ENCODE peak calls at places on chromosomes 11 and 22, in five cellular contexts. R, V, W, Z and G are unnamed samples.

GRCh38 chr11:64181506-64182411 is 4.2 kb upstream of the STIP1 start:
- DNase-seq in V (peak; percentile 96), R (peak; percentile 72), Z (peak; percentile 70), W (peak; percentile 95), G (peak; percentile 45)

GRCh38 chr11:96188625-96189006 is 154.4 kb downstream of the MAML2 start:
- DNase-seq in R (no peak), Z (no peak), V (no peak), W (no peak), G (no peak)

GRCh38 chr11:63745304-63746170 is 23.0 kb downstream of the ZFTA start:
- DNase-seq in Z (no peak), W (no peak), R (no peak), V (no peak), G (no peak)

GRCh38 chr11:67266424-67267187 is at the start of gene GRK2:
- DNase-seq in W (no peak), Z (no peak), V (no peak), R (no peak), G (no peak)

GRCh38 chr22:37248251-37248650 is 4.2 kb upstream of the RAC2 start:
- DNase-seq in V (no peak), R (no peak), Z (no peak), W (no peak), G (no peak)

GRCh38 chr11:59778122-59778521 is 22.9 kb downstream of the STX3 start:
- DNase-seq in Z (no peak), V (no peak), W (no peak), R (no peak), G (no peak)

GRCh38 chr11:14357843-14358728 is 897 bp downstream of the RRAS2 start:
- DNase-seq in W (no peak), R (peak; percentile 37), Z (peak; percentile 23), V (no peak), G (no peak)

GRCh38 chr11:30387891-30388861 is 65.3 kb downstream of the ARL14EP start:
- DNase-seq in R (no peak), V (no peak), Z (no peak), W (no peak), G (no peak)

GRCh38 chr22:21068681-21069276 is 23.0 kb downstream of the LRRC74B start:
- DNase-seq in V (no peak), Z (no peak), R (no peak), W (no peak), G (no peak)

GRCh38 chr11:6864436-6864835 is 1.6 kb downstream of the OR10A2 start:
- DNase-seq in Z (no peak), W (no peak), R (no peak), V (no peak), G (no peak)

GRCh38 chr22:46267431-46268279 is at the start of gene TTC38:
- DNase-seq in V (peak; percentile 95), R (peak; percentile 75), W (no peak), Z (peak; percentile 68), G (no peak)

GRCh38 chr11:63931045-63931444 is 7.8 kb upstream of the NAA40 start:
- DNase-seq in W (no peak), Z (no peak), R (no peak), V (no peak), G (no peak)

GRCh38 chr22:36009085-36009484 is 19.5 kb downstream of the RBFOX2 start:
- DNase-seq in R (no peak), V (no peak), W (no peak), Z (no peak), G (no peak)

GRCh38 chr11:75714211-75714610 is 3.4 kb upstream of the MOGAT2 start:
- DNase-seq in R (no peak), W (no peak), V (no peak), Z (no peak), G (no peak)

GRCh38 chr11:45180158-45180887 is 33.9 kb downstream of the PRDM11 start:
- DNase-seq in V (no peak), R (peak; percentile 16), Z (peak; percentile 26), W (no peak), G (no peak)

GRCh38 chr22:17091851-17092250 is 7.1 kb downstream of the IL17RA start:
- DNase-seq in R (no peak), Z (peak; percentile 9), V (peak; percentile 24), W (no peak), G (no peak)

GRCh38 chr11:130571947-130572584 is 123.6 kb downstream of the ADAMTS15 start:
- DNase-seq in R (no peak), Z (no peak), W (no peak), V (no peak), G (no peak)

GRCh38 chr11:44530413-44531115 is 34.9 kb upstream of the CD82 start:
- DNase-seq in W (no peak), Z (no peak), R (no peak), V (no peak), G (no peak)

GRCh38 chr11:128610765-128611617 is 23.6 kb upstream of the ETS1 start:
- DNase-seq in Z (peak; percentile 91), W (no peak), R (no peak), V (no peak), G (peak; percentile 40)

GRCh38 chr22:26322179-26322905 is 106.7 kb upstream of the ASPHD2 start:
- DNase-seq in Z (no peak), V (no peak), R (peak; percentile 8), W (no peak), G (no peak)

GRCh38 chr22:41381329-41382097 is at the start of gene TEF:
- DNase-seq in R (peak; percentile 95), W (peak; percentile 99), V (peak; percentile 100), Z (peak; percentile 99), G (peak; percentile 97)
- TF ChIP-seq POLR2A in R (peak; percentile 4), W (no peak), V (peak; percentile 37), Z (peak; percentile 83), G (peak; percentile 53)

DNA sequence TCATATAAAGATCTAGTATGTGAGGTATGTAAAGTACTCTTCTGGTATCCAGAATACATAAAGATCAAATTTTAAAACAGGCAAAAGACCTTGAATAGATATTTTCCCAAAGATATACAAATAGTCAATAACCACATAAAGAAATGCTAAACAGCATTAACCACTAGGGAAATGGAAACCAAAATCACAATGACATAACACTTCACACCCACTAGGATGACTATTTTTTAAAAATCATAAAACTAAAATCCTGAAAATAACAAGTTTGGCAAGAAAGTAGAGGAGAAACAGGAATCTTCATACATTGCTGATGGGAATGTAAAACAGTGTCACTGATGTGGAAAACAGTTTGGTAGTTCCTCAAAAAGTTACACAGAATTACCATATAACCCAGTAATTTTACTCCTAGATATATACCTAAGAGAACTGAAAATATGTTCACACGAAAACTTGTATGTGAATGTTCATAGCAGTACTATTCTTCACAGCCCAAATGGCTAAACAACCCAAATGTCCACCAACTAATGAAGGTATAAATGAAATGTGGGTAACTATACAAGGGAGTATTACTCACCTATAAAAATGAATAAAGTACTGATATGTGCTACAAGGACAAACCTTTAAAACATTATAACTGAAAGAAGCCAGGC is 12.5 kb downstream of the PICALM start:
- DNase-seq in W (no peak), R (no peak), V (no peak), Z (no peak), G (no peak)
- TF ChIP-seq POLR2A in W (no peak), R (no peak), V (no peak), Z (no peak), G (no peak)

GRCh38 chr11:57566035-57566504 is 1.4 kb downstream of the UBE2L6 start:
- DNase-seq in Z (peak; percentile 55), R (no peak), W (no peak), V (no peak), G (no peak)
- TF ChIP-seq POLR2A in Z (no peak), R (no peak), W (no peak), V (no peak), G (no peak)

DNA sequence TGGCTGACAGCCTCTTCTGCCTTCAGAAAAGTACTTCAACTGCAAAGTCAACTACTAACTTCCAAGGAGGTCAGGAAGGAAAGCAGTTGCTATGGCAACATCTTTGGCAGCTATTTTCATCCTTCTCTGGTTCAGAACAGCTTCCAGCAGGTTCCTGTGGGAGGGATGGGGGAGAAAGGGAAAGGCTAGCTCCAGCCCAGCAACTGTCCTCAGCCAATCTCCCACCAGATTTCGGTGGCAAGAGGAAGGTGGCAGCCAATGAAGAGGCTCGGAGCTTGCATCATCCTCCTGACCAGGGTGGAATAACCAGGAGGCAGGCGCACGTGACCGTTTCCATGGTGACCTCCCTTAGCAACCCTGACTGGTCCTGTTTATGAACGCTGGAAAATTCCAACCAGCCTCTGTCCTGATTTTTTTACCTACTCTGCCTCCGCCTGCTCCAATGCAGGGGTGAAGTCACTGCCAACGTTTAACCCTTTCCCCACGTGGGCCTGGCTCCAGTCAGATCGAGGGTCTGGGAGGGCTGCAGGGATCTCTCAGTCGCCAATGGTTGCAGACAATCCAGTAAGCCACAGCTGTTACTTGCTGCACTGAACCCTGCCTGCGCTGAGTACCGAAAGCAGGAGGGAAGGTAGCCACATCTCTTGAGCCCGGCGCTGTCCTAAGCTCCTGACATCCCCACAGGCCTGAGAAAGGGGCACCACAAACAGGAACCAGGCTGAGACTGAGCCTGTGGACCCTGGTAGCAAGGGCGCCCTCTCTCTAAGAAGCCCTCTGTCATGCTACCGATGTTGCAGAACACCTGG is 11.2 kb upstream of the MALAT1 start:
- DNase-seq in W (peak; percentile 100), V (peak; percentile 100), Z (peak; percentile 79), R (peak; percentile 99), G (peak; percentile 72)
- TF ChIP-seq POLR2A in W (no peak), V (peak; percentile 13), Z (no peak), R (no peak), G (no peak)

GRCh38 chr11:78022397-78023396 is at the start of gene KCTD14:
- DNase-seq in V (no peak), W (no peak), Z (no peak), R (no peak), G (no peak)
- TF ChIP-seq POLR2A in V (no peak), W (no peak), Z (peak; percentile 53), R (peak; percentile 81), G (peak; percentile 21)

GRCh38 chr11:2419638-2420501 is 19.3 kb downstream of the TSSC4 start:
- DNase-seq in W (no peak), Z (peak; percentile 69), V (no peak), R (peak; percentile 52), G (no peak)
- TF ChIP-seq POLR2A in W (no peak), Z (no peak), V (no peak), R (no peak), G (no peak)